ENCODE peak calls at places on chromosomes 1 and 21, in six cellular contexts. One of them, this sample, is unnamed.

GRCh38 chr1:67468066-67468718 is 38.0 kb upstream of the SERBP1 start:
- DNase-seq in germinal center: no peak
- DNase-seq in stimulated activated CD4-positive, alpha-beta T cell treated with anti-CD3 and anti-CD28 coated beads, Interleukin-4, amount 100 ng/mL, for 4 hours: no peak
- DNase-seq in HFFc6: peak; percentile 32
- DNase-seq in cardiac fibroblast: peak; percentile 10
- DNase-seq in uterus: no peak
- DNase-seq in this sample: no peak

GRCh38 chr1:240402318-240402717 is 209.6 kb downstream of the GREM2 start:
- DNase-seq in cardiac fibroblast: no peak
- DNase-seq in uterus: no peak
- DNase-seq in germinal center: no peak
- DNase-seq in stimulated activated CD4-positive, alpha-beta T cell treated with anti-CD3 and anti-CD28 coated beads, Interleukin-4, amount 100 ng/mL, for 4 hours: no peak
- DNase-seq in HFFc6: no peak
- DNase-seq in this sample: no peak

GRCh38 chr1:234345237-234345636 is 28.0 kb upstream of the COA6 start:
- DNase-seq in uterus: no peak
- DNase-seq in HFFc6: no peak
- DNase-seq in stimulated activated CD4-positive, alpha-beta T cell treated with anti-CD3 and anti-CD28 coated beads, Interleukin-4, amount 100 ng/mL, for 4 hours: no peak
- DNase-seq in cardiac fibroblast: no peak
- DNase-seq in germinal center: no peak
- DNase-seq in this sample: no peak

GRCh38 chr1:200053639-200054038 is 26.1 kb downstream of the NR5A2 start:
- DNase-seq in HFFc6: no peak
- DNase-seq in uterus: no peak
- DNase-seq in germinal center: no peak
- DNase-seq in cardiac fibroblast: no peak
- DNase-seq in stimulated activated CD4-positive, alpha-beta T cell treated with anti-CD3 and anti-CD28 coated beads, Interleukin-4, amount 100 ng/mL, for 4 hours: no peak
- DNase-seq in this sample: no peak

GRCh38 chr1:97392701-97393100 is 528.1 kb downstream of the DPYD start:
- DNase-seq in cardiac fibroblast: no peak
- DNase-seq in stimulated activated CD4-positive, alpha-beta T cell treated with anti-CD3 and anti-CD28 coated beads, Interleukin-4, amount 100 ng/mL, for 4 hours: no peak
- DNase-seq in HFFc6: no peak
- DNase-seq in germinal center: no peak
- DNase-seq in uterus: no peak
- DNase-seq in this sample: no peak

GRCh38 chr21:42406201-42406601 is 2.5 kb downstream of the UBASH3A start:
- DNase-seq in germinal center: no peak
- DNase-seq in cardiac fibroblast: no peak
- DNase-seq in stimulated activated CD4-positive, alpha-beta T cell treated with anti-CD3 and anti-CD28 coated beads, Interleukin-4, amount 100 ng/mL, for 4 hours: peak; percentile 50
- DNase-seq in uterus: no peak
- DNase-seq in HFFc6: no peak
- DNase-seq in this sample: no peak

GRCh38 chr21:37098756-37099155 is 25.7 kb downstream of the TTC3 start:
- DNase-seq in uterus: no peak
- DNase-seq in HFFc6: no peak
- DNase-seq in stimulated activated CD4-positive, alpha-beta T cell treated with anti-CD3 and anti-CD28 coated beads, Interleukin-4, amount 100 ng/mL, for 4 hours: no peak
- DNase-seq in germinal center: no peak
- DNase-seq in cardiac fibroblast: no peak
- DNase-seq in this sample: no peak

GRCh38 chr1:243980071-243980470 is 71.0 kb upstream of the ZBTB18 start:
- DNase-seq in stimulated activated CD4-positive, alpha-beta T cell treated with anti-CD3 and anti-CD28 coated beads, Interleukin-4, amount 100 ng/mL, for 4 hours: no peak
- DNase-seq in germinal center: no peak
- DNase-seq in HFFc6: no peak
- DNase-seq in cardiac fibroblast: no peak
- DNase-seq in uterus: no peak
- DNase-seq in this sample: no peak

GRCh38 chr21:32207096-32207716 is 71.6 kb downstream of the MIS18A start:
- DNase-seq in HFFc6: no peak
- DNase-seq in stimulated activated CD4-positive, alpha-beta T cell treated with anti-CD3 and anti-CD28 coated beads, Interleukin-4, amount 100 ng/mL, for 4 hours: no peak
- DNase-seq in cardiac fibroblast: no peak
- DNase-seq in germinal center: no peak
- DNase-seq in uterus: no peak
- DNase-seq in this sample: no peak

GRCh38 chr1:73382971-73383370 is 815.0 kb downstream of the LRRIQ3 start:
- DNase-seq in uterus: no peak
- DNase-seq in cardiac fibroblast: no peak
- DNase-seq in germinal center: no peak
- DNase-seq in HFFc6: no peak
- DNase-seq in stimulated activated CD4-positive, alpha-beta T cell treated with anti-CD3 and anti-CD28 coated beads, Interleukin-4, amount 100 ng/mL, for 4 hours: no peak
- DNase-seq in this sample: no peak

GRCh38 chr1:53093451-53093754 is 31.4 kb downstream of the PODN start:
- DNase-seq in uterus: no peak
- DNase-seq in stimulated activated CD4-positive, alpha-beta T cell treated with anti-CD3 and anti-CD28 coated beads, Interleukin-4, amount 100 ng/mL, for 4 hours: no peak
- DNase-seq in germinal center: no peak
- DNase-seq in cardiac fibroblast: no peak
- DNase-seq in HFFc6: no peak
- DNase-seq in this sample: no peak